ENCODE peak calls at places on chromosomes 11 and 22, in seven cellular contexts. A, T, R, H, D, X and J are unnamed samples.

GRCh38 chr11:71286701-71287643 is 34.6 kb upstream of the SHANK2 start:
- DNase-seq in A (peak; percentile 52), T (peak; percentile 98), R (peak; percentile 81), H (peak; percentile 10), D (no peak), X (no peak), J (peak; percentile 91)

GRCh38 chr11:130831506-130832385 is 84.5 kb downstream of the SNX19 start:
- DNase-seq in A (no peak), T (peak; percentile 68), R (no peak), H (no peak), D (no peak), X (no peak), J (no peak)

GRCh38 chr11:71964641-71965040 is 34.1 kb upstream of the IL18BP start:
- DNase-seq in A (no peak), T (no peak), R (no peak), H (no peak), D (no peak), X (no peak), J (no peak)

GRCh38 chr11:45432100-45432499 is 146.0 kb upstream of the SYT13 start:
- DNase-seq in A (no peak), T (no peak), R (no peak), H (no peak), D (no peak), X (no peak), J (no peak)

GRCh38 chr11:66595245-66595904 is 2.4 kb downstream of the CCS start:
- DNase-seq in A (no peak), T (no peak), R (peak; percentile 95), H (no peak), D (no peak), X (no peak), J (no peak)

GRCh38 chr11:355581-356458 is 13.5 kb upstream of the B4GALNT4 start:
- DNase-seq in A (peak; percentile 92), T (peak; percentile 92), R (peak; percentile 100), H (peak; percentile 93), D (peak; percentile 94), X (peak; percentile 81), J (peak; percentile 88)

GRCh38 chr11:120331301-120331966 is 4.8 kb upstream of the ARHGEF12 start:
- DNase-seq in A (no peak), T (peak; percentile 91), R (peak; percentile 87), H (no peak), D (no peak), X (no peak), J (no peak)

GRCh38 chr11:34630544-34630943 is 9.7 kb downstream of the EHF start:
- DNase-seq in A (no peak), T (no peak), R (no peak), H (no peak), D (no peak), X (no peak), J (no peak)

GRCh38 chr22:36465232-36466021 is 16.0 kb downstream of the TXN2 start:
- DNase-seq in A (peak; percentile 79), T (peak; percentile 85), R (peak; percentile 72), H (no peak), D (no peak), X (no peak), J (peak; percentile 89)

DNA sequence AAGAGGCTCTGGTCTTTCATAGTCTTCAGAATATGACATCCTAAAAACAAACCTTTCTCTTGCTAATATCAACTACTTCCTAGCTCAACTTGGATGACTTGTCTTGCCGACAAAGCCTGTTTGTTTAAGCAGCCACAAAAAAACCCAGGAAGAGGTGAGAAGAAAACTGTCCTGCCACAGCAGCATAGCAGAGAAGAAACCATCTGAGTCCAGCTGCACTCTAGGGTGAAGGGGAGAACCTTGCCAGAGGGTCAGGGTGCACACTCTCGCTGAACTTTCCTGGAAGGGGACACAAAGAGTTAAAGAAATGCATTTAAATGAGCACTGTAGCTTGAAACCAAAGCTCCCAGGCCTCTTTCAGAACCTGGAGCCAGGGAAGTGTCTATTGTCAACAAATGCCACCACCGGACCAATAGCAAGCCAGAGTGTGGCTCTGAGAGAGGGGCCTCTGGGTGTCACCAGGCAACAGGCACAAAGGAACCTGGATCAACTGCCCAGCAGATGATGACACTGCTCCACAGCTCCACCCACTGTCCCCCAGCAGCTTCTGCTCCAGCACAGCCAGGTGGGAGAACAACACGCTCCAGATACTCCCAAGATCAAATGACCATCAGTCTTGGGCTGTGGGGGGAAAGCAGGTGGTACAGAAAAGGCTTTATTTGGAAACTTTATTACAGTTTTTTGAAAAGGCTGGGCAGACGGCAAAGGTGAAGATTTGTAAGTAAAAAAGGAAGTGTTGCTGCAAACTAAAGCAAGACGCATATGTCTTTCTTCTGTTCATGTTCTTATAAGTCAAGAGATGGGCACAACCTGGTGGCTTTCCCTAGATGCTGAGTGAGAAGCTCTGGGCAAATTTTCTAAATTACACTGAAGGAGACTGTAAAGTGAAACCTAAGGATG is 105.7 kb downstream of the RASSF10 start:
- DNase-seq in A (no peak), T (no peak), R (no peak), H (no peak), D (no peak), X (peak; percentile 33), J (peak; percentile 20)
- TF ChIP-seq CTCF in A (no peak), T (no peak), R (no peak), H (no peak), D (no peak), X (peak; percentile 45), J (peak; percentile 10)

GRCh38 chr22:31153357-31153756 is 6.6 kb upstream of the RNF185 start:
- DNase-seq in A (no peak), T (no peak), R (no peak), H (no peak), D (no peak), X (no peak), J (no peak)

GRCh38 chr22:31148516-31148915 is 8.2 kb upstream of the PLA2G3 start:
- DNase-seq in A (no peak), T (peak; percentile 33), R (peak; percentile 72), H (no peak), D (no peak), X (no peak), J (no peak)

GRCh38 chr22:31148953-31149627 is 8.8 kb upstream of the PLA2G3 start:
- DNase-seq in A (peak; percentile 73), T (peak; percentile 75), R (peak; percentile 90), H (peak; percentile 53), D (peak; percentile 81), X (peak; percentile 48), J (peak; percentile 78)

GRCh38 chr22:31151872-31152271 is 8.1 kb upstream of the RNF185 start:
- DNase-seq in A (no peak), T (no peak), R (no peak), H (no peak), D (no peak), X (no peak), J (no peak)

GRCh38 chr22:31150615-31151014 is 9.4 kb upstream of the RNF185 start:
- DNase-seq in A (no peak), T (no peak), R (no peak), H (no peak), D (no peak), X (no peak), J (no peak)
- TF ChIP-seq CTCF in A (no peak), T (peak; percentile 35), R (peak; percentile 49), H (no peak), D (peak; percentile 53), X (peak; percentile 61), J (no peak)

DNA sequence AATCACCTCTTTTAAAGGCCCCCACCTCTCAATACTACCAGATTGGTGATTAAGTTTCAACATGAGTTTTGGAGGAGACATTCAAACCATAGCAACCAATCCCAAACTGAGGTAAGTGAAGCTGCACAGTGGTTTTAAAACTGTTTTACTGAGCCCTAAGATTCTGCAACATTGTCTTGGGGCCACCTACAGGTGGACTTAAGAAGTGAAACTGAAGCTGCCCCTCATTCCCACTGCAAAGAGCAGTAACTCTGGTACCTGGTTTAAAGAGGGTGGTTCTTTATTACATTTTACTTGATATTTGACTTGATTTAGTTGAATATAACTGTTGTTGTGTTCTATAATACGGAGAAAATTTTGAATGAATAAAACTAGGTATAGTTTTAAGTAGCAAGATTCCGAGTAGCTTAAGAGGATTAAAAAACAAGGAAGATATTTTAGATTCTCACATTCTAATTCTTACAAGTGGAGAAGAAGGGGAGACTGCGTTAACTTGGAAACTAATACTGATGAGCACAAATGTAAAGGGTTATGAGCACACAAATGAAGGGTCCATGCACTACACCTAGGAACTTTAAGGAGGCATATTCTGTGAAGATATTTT is 26.7 kb downstream of the SYT9 start:
- DNase-seq in A (no peak), T (peak; percentile 44), R (peak; percentile 58), H (no peak), D (peak; percentile 47), X (no peak), J (no peak)
- TF ChIP-seq CTCF in A (no peak), T (peak; percentile 65), R (peak; percentile 77), H (peak; percentile 19), D (peak; percentile 82), X (peak; percentile 86), J (peak; percentile 40)

GRCh38 chr11:8684600-8685290 is 2.2 kb downstream of the RPL27A start:
- DNase-seq in A (no peak), T (no peak), R (no peak), H (no peak), D (no peak), X (no peak), J (no peak)

GRCh38 chr11:8685306-8685705 is 2.7 kb downstream of the RPL27A start:
- DNase-seq in A (no peak), T (no peak), R (no peak), H (no peak), D (no peak), X (no peak), J (no peak)

GRCh38 chr11:8683115-8683807 is 669 bp downstream of the RPL27A start:
- DNase-seq in A (no peak), T (no peak), R (no peak), H (no peak), D (no peak), X (peak; percentile 16), J (no peak)

GRCh38 chr11:8681837-8682218 is 637 bp downstream of the TRIM66 start:
- DNase-seq in A (no peak), T (no peak), R (no peak), H (no peak), D (no peak), X (no peak), J (no peak)

DNA sequence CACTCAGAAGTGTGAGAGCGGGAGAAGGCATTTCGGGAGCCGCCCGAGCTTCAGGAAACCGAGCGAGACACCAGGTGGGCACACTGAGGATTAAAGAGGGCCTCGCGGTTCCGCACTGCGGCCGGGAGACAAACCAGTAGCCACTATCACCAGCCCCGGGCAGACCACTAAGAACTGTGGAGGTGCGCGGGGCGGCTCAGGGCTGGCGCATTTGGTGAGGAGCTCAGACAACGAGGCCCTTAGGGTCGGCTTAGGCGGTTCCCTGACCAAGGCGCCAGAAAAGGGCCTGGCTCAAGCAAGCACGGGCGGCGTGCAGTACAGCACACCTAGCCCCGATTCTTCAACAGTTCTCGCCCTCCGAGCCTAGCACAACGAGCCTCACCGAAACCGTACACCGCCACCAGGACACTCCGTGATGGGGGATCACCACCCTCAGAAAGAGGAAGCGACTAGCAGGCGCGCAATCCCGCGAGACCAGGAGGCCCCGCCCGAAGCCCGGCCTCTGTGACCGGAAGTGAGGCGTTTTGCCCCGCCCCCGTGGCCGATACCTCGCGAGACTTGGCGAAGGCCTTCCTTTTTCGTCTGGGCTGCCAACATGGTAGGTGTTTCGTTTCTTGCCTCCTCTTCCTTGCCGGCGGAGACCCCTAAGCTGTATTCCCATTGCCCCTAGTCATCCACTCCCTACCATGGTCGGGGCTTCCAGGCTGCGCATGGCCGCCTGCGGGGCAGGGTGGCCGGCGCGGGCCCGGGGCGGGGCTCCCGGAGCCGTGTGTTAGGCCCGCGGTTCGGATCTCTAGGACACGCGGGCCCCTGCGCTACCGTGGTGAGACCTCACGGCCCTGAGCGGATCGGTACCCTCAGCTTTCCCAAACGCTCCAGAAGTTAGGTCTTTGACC is at the start of the genes RPL27A and TRIM66:
- DNase-seq in A (peak; percentile 100), T (peak; percentile 95), R (peak; percentile 97), H (peak; percentile 98), D (peak; percentile 100), X (peak; percentile 98), J (peak; percentile 97)
- TF ChIP-seq CTCF in A (peak; percentile 7), T (no peak), R (peak; percentile 15), H (peak; percentile 6), D (no peak), X (peak; percentile 17), J (no peak)